ENCODE peak calls at places on chromosomes 12 and 14, in five cellular contexts. One of them, this sample, is unnamed.

GRCh38 chr12:13177373-13177772 is 19.2 kb upstream of the EMP1 start:
- DNase-seq in activated CD4-positive, CD25-positive, alpha-beta regulatory T cell: no peak
- DNase-seq in GM03348: no peak
- DNase-seq in stimulated activated CD8-positive, alpha-beta memory T cell treated with anti-CD3 and anti-CD28 coated beads, Interleukin-12 subunit alpha, Interleukin-12 subunit beta, amount 100 ng/mL, for 1 hour: no peak
- DNase-seq in GM19239: no peak
- DNase-seq in this sample: no peak

GRCh38 chr14:91946313-91947195 is 940 bp downstream of the FBLN5 start:
- DNase-seq in activated CD4-positive, CD25-positive, alpha-beta regulatory T cell: no peak
- DNase-seq in GM03348: peak; percentile 47
- DNase-seq in stimulated activated CD8-positive, alpha-beta memory T cell treated with anti-CD3 and anti-CD28 coated beads, Interleukin-12 subunit alpha, Interleukin-12 subunit beta, amount 100 ng/mL, for 1 hour: no peak
- DNase-seq in GM19239: no peak
- DNase-seq in this sample: no peak

GRCh38 chr12:22588817-22589216 is 36.2 kb upstream of the ETNK1 start:
- DNase-seq in activated CD4-positive, CD25-positive, alpha-beta regulatory T cell: no peak
- DNase-seq in GM03348: no peak
- DNase-seq in stimulated activated CD8-positive, alpha-beta memory T cell treated with anti-CD3 and anti-CD28 coated beads, Interleukin-12 subunit alpha, Interleukin-12 subunit beta, amount 100 ng/mL, for 1 hour: no peak
- DNase-seq in GM19239: no peak
- DNase-seq in this sample: no peak

GRCh38 chr12:77746108-77746507 is 84.6 kb upstream of the NAV3 start:
- DNase-seq in activated CD4-positive, CD25-positive, alpha-beta regulatory T cell: no peak
- DNase-seq in GM03348: no peak
- DNase-seq in stimulated activated CD8-positive, alpha-beta memory T cell treated with anti-CD3 and anti-CD28 coated beads, Interleukin-12 subunit alpha, Interleukin-12 subunit beta, amount 100 ng/mL, for 1 hour: no peak
- DNase-seq in GM19239: peak; percentile 4
- DNase-seq in this sample: no peak

GRCh38 chr12:89346741-89347324 is 5.5 kb downstream of the DUSP6 start:
- DNase-seq in activated CD4-positive, CD25-positive, alpha-beta regulatory T cell: no peak
- DNase-seq in GM03348: peak; percentile 44
- DNase-seq in stimulated activated CD8-positive, alpha-beta memory T cell treated with anti-CD3 and anti-CD28 coated beads, Interleukin-12 subunit alpha, Interleukin-12 subunit beta, amount 100 ng/mL, for 1 hour: no peak
- DNase-seq in GM19239: no peak
- DNase-seq in this sample: no peak

GRCh38 chr12:77685112-77685511 is 145.6 kb upstream of the NAV3 start:
- DNase-seq in activated CD4-positive, CD25-positive, alpha-beta regulatory T cell: no peak
- DNase-seq in GM03348: peak; percentile 67
- DNase-seq in stimulated activated CD8-positive, alpha-beta memory T cell treated with anti-CD3 and anti-CD28 coated beads, Interleukin-12 subunit alpha, Interleukin-12 subunit beta, amount 100 ng/mL, for 1 hour: no peak
- DNase-seq in GM19239: peak; percentile 1
- DNase-seq in this sample: no peak

GRCh38 chr12:1443421-1444141 is 150.8 kb downstream of the FBXL14 start:
- DNase-seq in activated CD4-positive, CD25-positive, alpha-beta regulatory T cell: no peak
- DNase-seq in GM03348: peak; percentile 50
- DNase-seq in stimulated activated CD8-positive, alpha-beta memory T cell treated with anti-CD3 and anti-CD28 coated beads, Interleukin-12 subunit alpha, Interleukin-12 subunit beta, amount 100 ng/mL, for 1 hour: no peak
- DNase-seq in GM19239: no peak
- DNase-seq in this sample: no peak

GRCh38 chr12:45076417-45077031 is 25.6 kb upstream of the DBX2 start:
- DNase-seq in activated CD4-positive, CD25-positive, alpha-beta regulatory T cell: no peak
- DNase-seq in GM03348: no peak
- DNase-seq in stimulated activated CD8-positive, alpha-beta memory T cell treated with anti-CD3 and anti-CD28 coated beads, Interleukin-12 subunit alpha, Interleukin-12 subunit beta, amount 100 ng/mL, for 1 hour: no peak
- DNase-seq in GM19239: no peak
- DNase-seq in this sample: no peak

GRCh38 chr14:50820786-50821185 is 10.2 kb downstream of the NIN start:
- DNase-seq in activated CD4-positive, CD25-positive, alpha-beta regulatory T cell: no peak
- DNase-seq in GM03348: no peak
- DNase-seq in stimulated activated CD8-positive, alpha-beta memory T cell treated with anti-CD3 and anti-CD28 coated beads, Interleukin-12 subunit alpha, Interleukin-12 subunit beta, amount 100 ng/mL, for 1 hour: no peak
- DNase-seq in GM19239: no peak
- DNase-seq in this sample: no peak

GRCh38 chr12:88663001-88663400 is 82.7 kb upstream of the KITLG start:
- DNase-seq in activated CD4-positive, CD25-positive, alpha-beta regulatory T cell: no peak
- DNase-seq in GM03348: no peak
- DNase-seq in stimulated activated CD8-positive, alpha-beta memory T cell treated with anti-CD3 and anti-CD28 coated beads, Interleukin-12 subunit alpha, Interleukin-12 subunit beta, amount 100 ng/mL, for 1 hour: no peak
- DNase-seq in GM19239: no peak
- DNase-seq in this sample: no peak

GRCh38 chr14:61145258-61145902 is 135.8 kb downstream of the TMEM30B start:
- DNase-seq in activated CD4-positive, CD25-positive, alpha-beta regulatory T cell: no peak
- DNase-seq in GM03348: peak; percentile 86
- DNase-seq in stimulated activated CD8-positive, alpha-beta memory T cell treated with anti-CD3 and anti-CD28 coated beads, Interleukin-12 subunit alpha, Interleukin-12 subunit beta, amount 100 ng/mL, for 1 hour: no peak
- DNase-seq in GM19239: no peak
- DNase-seq in this sample: no peak

GRCh38 chr14:65128096-65128495 is 25.8 kb upstream of the MAX start:
- DNase-seq in activated CD4-positive, CD25-positive, alpha-beta regulatory T cell: no peak
- DNase-seq in GM03348: no peak
- DNase-seq in stimulated activated CD8-positive, alpha-beta memory T cell treated with anti-CD3 and anti-CD28 coated beads, Interleukin-12 subunit alpha, Interleukin-12 subunit beta, amount 100 ng/mL, for 1 hour: no peak
- DNase-seq in GM19239: no peak
- DNase-seq in this sample: no peak

GRCh38 chr14:34053666-34054065 is 102.8 kb upstream of the EGLN3 start:
- DNase-seq in activated CD4-positive, CD25-positive, alpha-beta regulatory T cell: no peak
- DNase-seq in GM03348: peak; percentile 13
- DNase-seq in stimulated activated CD8-positive, alpha-beta memory T cell treated with anti-CD3 and anti-CD28 coated beads, Interleukin-12 subunit alpha, Interleukin-12 subunit beta, amount 100 ng/mL, for 1 hour: no peak
- DNase-seq in GM19239: no peak
- DNase-seq in this sample: no peak

GRCh38 chr14:75258079-75258802 is 20.4 kb upstream of the FOS start:
- DNase-seq in activated CD4-positive, CD25-positive, alpha-beta regulatory T cell: no peak
- DNase-seq in GM03348: peak; percentile 51
- DNase-seq in stimulated activated CD8-positive, alpha-beta memory T cell treated with anti-CD3 and anti-CD28 coated beads, Interleukin-12 subunit alpha, Interleukin-12 subunit beta, amount 100 ng/mL, for 1 hour: no peak
- DNase-seq in GM19239: no peak
- DNase-seq in this sample: no peak

GRCh38 chr12:30926243-30927209 is at the start of gene TSPAN11:
- DNase-seq in activated CD4-positive, CD25-positive, alpha-beta regulatory T cell: no peak
- DNase-seq in GM03348: peak; percentile 85
- DNase-seq in stimulated activated CD8-positive, alpha-beta memory T cell treated with anti-CD3 and anti-CD28 coated beads, Interleukin-12 subunit alpha, Interleukin-12 subunit beta, amount 100 ng/mL, for 1 hour: no peak
- DNase-seq in GM19239: no peak
- DNase-seq in this sample: no peak

GRCh38 chr14:27917896-27918295 is 848.7 kb upstream of the FOXG1 start:
- DNase-seq in activated CD4-positive, CD25-positive, alpha-beta regulatory T cell: no peak
- DNase-seq in GM03348: no peak
- DNase-seq in stimulated activated CD8-positive, alpha-beta memory T cell treated with anti-CD3 and anti-CD28 coated beads, Interleukin-12 subunit alpha, Interleukin-12 subunit beta, amount 100 ng/mL, for 1 hour: no peak
- DNase-seq in GM19239: no peak
- DNase-seq in this sample: no peak

GRCh38 chr14:92412912-92413311 is 89.9 kb downstream of the SLC24A4 start:
- DNase-seq in activated CD4-positive, CD25-positive, alpha-beta regulatory T cell: no peak
- DNase-seq in GM03348: peak; percentile 53
- DNase-seq in stimulated activated CD8-positive, alpha-beta memory T cell treated with anti-CD3 and anti-CD28 coated beads, Interleukin-12 subunit alpha, Interleukin-12 subunit beta, amount 100 ng/mL, for 1 hour: no peak
- DNase-seq in GM19239: no peak
- DNase-seq in this sample: no peak

GRCh38 chr12:32171211-32171610 is 64.6 kb downstream of the BICD1 start:
- DNase-seq in activated CD4-positive, CD25-positive, alpha-beta regulatory T cell: no peak
- DNase-seq in GM03348: no peak
- DNase-seq in stimulated activated CD8-positive, alpha-beta memory T cell treated with anti-CD3 and anti-CD28 coated beads, Interleukin-12 subunit alpha, Interleukin-12 subunit beta, amount 100 ng/mL, for 1 hour: no peak
- DNase-seq in GM19239: no peak
- DNase-seq in this sample: no peak

GRCh38 chr12:14416658-14417057 is 51.2 kb downstream of the ATF7IP start:
- DNase-seq in activated CD4-positive, CD25-positive, alpha-beta regulatory T cell: no peak
- DNase-seq in GM03348: peak; percentile 32
- DNase-seq in stimulated activated CD8-positive, alpha-beta memory T cell treated with anti-CD3 and anti-CD28 coated beads, Interleukin-12 subunit alpha, Interleukin-12 subunit beta, amount 100 ng/mL, for 1 hour: no peak
- DNase-seq in GM19239: no peak
- DNase-seq in this sample: no peak

GRCh38 chr14:50311337-50311973 is 574 bp downstream of the L2HGDH start:
- DNase-seq in activated CD4-positive, CD25-positive, alpha-beta regulatory T cell: no peak
- DNase-seq in GM03348: no peak
- DNase-seq in stimulated activated CD8-positive, alpha-beta memory T cell treated with anti-CD3 and anti-CD28 coated beads, Interleukin-12 subunit alpha, Interleukin-12 subunit beta, amount 100 ng/mL, for 1 hour: no peak
- DNase-seq in GM19239: no peak
- DNase-seq in this sample: no peak

GRCh38 chr12:793037-793436 is 40.7 kb downstream of the WNK1 start:
- DNase-seq in activated CD4-positive, CD25-positive, alpha-beta regulatory T cell: no peak
- DNase-seq in GM03348: no peak
- DNase-seq in stimulated activated CD8-positive, alpha-beta memory T cell treated with anti-CD3 and anti-CD28 coated beads, Interleukin-12 subunit alpha, Interleukin-12 subunit beta, amount 100 ng/mL, for 1 hour: no peak
- DNase-seq in GM19239: no peak
- DNase-seq in this sample: no peak

GRCh38 chr12:6769003-6769389 is 2.8 kb downstream of the PTMS start:
- DNase-seq in activated CD4-positive, CD25-positive, alpha-beta regulatory T cell: no peak
- DNase-seq in GM03348: peak; percentile 53
- DNase-seq in stimulated activated CD8-positive, alpha-beta memory T cell treated with anti-CD3 and anti-CD28 coated beads, Interleukin-12 subunit alpha, Interleukin-12 subunit beta, amount 100 ng/mL, for 1 hour: no peak
- DNase-seq in GM19239: no peak
- DNase-seq in this sample: no peak

GRCh38 chr12:58888131-58888783 is 32.0 kb downstream of the LRIG3 start:
- DNase-seq in activated CD4-positive, CD25-positive, alpha-beta regulatory T cell: no peak
- DNase-seq in GM03348: peak; percentile 36
- DNase-seq in stimulated activated CD8-positive, alpha-beta memory T cell treated with anti-CD3 and anti-CD28 coated beads, Interleukin-12 subunit alpha, Interleukin-12 subunit beta, amount 100 ng/mL, for 1 hour: no peak
- DNase-seq in GM19239: no peak
- DNase-seq in this sample: no peak

GRCh38 chr12:102811125-102811737 is 105.8 kb downstream of the PAH start:
- DNase-seq in activated CD4-positive, CD25-positive, alpha-beta regulatory T cell: no peak
- DNase-seq in GM03348: peak; percentile 20
- DNase-seq in stimulated activated CD8-positive, alpha-beta memory T cell treated with anti-CD3 and anti-CD28 coated beads, Interleukin-12 subunit alpha, Interleukin-12 subunit beta, amount 100 ng/mL, for 1 hour: no peak
- DNase-seq in GM19239: no peak
- DNase-seq in this sample: no peak

GRCh38 chr14:81208489-81208888 is 12.3 kb downstream of the GTF2A1 start:
- DNase-seq in activated CD4-positive, CD25-positive, alpha-beta regulatory T cell: no peak
- DNase-seq in GM03348: no peak
- DNase-seq in stimulated activated CD8-positive, alpha-beta memory T cell treated with anti-CD3 and anti-CD28 coated beads, Interleukin-12 subunit alpha, Interleukin-12 subunit beta, amount 100 ng/mL, for 1 hour: no peak
- DNase-seq in GM19239: no peak
- DNase-seq in this sample: no peak

GRCh38 chr12:120760349-120761245 is 35.0 kb downstream of the ACADS start:
- DNase-seq in activated CD4-positive, CD25-positive, alpha-beta regulatory T cell: no peak
- DNase-seq in GM03348: no peak
- DNase-seq in stimulated activated CD8-positive, alpha-beta memory T cell treated with anti-CD3 and anti-CD28 coated beads, Interleukin-12 subunit alpha, Interleukin-12 subunit beta, amount 100 ng/mL, for 1 hour: no peak
- DNase-seq in GM19239: no peak
- DNase-seq in this sample: no peak

GRCh38 chr12:1297206-1297605 is 297.2 kb downstream of the FBXL14 start:
- DNase-seq in activated CD4-positive, CD25-positive, alpha-beta regulatory T cell: no peak
- DNase-seq in GM03348: peak; percentile 75
- DNase-seq in stimulated activated CD8-positive, alpha-beta memory T cell treated with anti-CD3 and anti-CD28 coated beads, Interleukin-12 subunit alpha, Interleukin-12 subunit beta, amount 100 ng/mL, for 1 hour: no peak
- DNase-seq in GM19239: no peak
- DNase-seq in this sample: no peak

GRCh38 chr14:51996148-51996746 is 6.9 kb downstream of the RTRAF start:
- DNase-seq in activated CD4-positive, CD25-positive, alpha-beta regulatory T cell: no peak
- DNase-seq in GM03348: no peak
- DNase-seq in stimulated activated CD8-positive, alpha-beta memory T cell treated with anti-CD3 and anti-CD28 coated beads, Interleukin-12 subunit alpha, Interleukin-12 subunit beta, amount 100 ng/mL, for 1 hour: no peak
- DNase-seq in GM19239: no peak
- DNase-seq in this sample: no peak

GRCh38 chr12:22467190-22467589 is 77.2 kb downstream of the C2CD5 start:
- DNase-seq in activated CD4-positive, CD25-positive, alpha-beta regulatory T cell: no peak
- DNase-seq in GM03348: no peak
- DNase-seq in stimulated activated CD8-positive, alpha-beta memory T cell treated with anti-CD3 and anti-CD28 coated beads, Interleukin-12 subunit alpha, Interleukin-12 subunit beta, amount 100 ng/mL, for 1 hour: no peak
- DNase-seq in GM19239: no peak
- DNase-seq in this sample: no peak